ENCODE peak calls at places on chromosomes 5 and 9, in eight cellular contexts. F is T-helper 2 cell, L is midbrain, E is mucosa of descending colon, V is HFFc6, D is fibroblast of mammary gland, K is lower lobe of right lung, S is NCI-H1436. Z is an unnamed sample.

GRCh38 chr5:998975-999501 is 9.6 kb upstream of the NKD2 start:
- DNase-seq in L (no peak), E (no peak), S (no peak), V (no peak), F (no peak), K (peak; percentile 39), D (no peak), Z (no peak)

GRCh38 chr5:133480366-133480765 is 132.0 kb downstream of the FSTL4 start:
- DNase-seq in D (no peak), E (no peak), L (no peak), F (no peak), S (no peak), K (no peak), V (no peak), Z (no peak)

GRCh38 chr5:170310187-170310586 is 12.6 kb upstream of the LCP2 start:
- DNase-seq in V (no peak), E (no peak), F (no peak), D (no peak), K (no peak), S (no peak), L (no peak), Z (no peak)

GRCh38 chr9:73149371-73150067 is 2.1 kb upstream of the ANXA1 start:
- DNase-seq in K (no peak), V (peak; percentile 85), S (peak; percentile 38), F (no peak), D (peak; percentile 89), L (no peak), E (no peak), Z (no peak)

GRCh38 chr9:93965830-93966577 is 10.8 kb upstream of the BARX1 start:
- DNase-seq in K (no peak), V (no peak), F (no peak), D (no peak), L (no peak), E (no peak), S (no peak), Z (no peak)

GRCh38 chr9:88179080-88179521 is 40.8 kb upstream of the SPATA31C2 start:
- DNase-seq in L (no peak), D (no peak), F (no peak), K (peak; percentile 52), S (no peak), E (peak; percentile 77), V (no peak), Z (peak; percentile 3)

GRCh38 chr9:138033950-138034349 is 156.4 kb downstream of the CACNA1B start:
- DNase-seq in V (no peak), E (no peak), S (no peak), D (no peak), L (no peak), K (no peak), F (no peak), Z (no peak)

GRCh38 chr5:142529626-142530278 is 156.1 kb downstream of the FGF1 start:
- DNase-seq in E (no peak), K (no peak), S (no peak), F (no peak), L (no peak), V (peak; percentile 71), D (peak; percentile 76), Z (no peak)

GRCh38 chr9:120505186-120505585 is 74.8 kb downstream of the CDK5RAP2 start:
- DNase-seq in E (no peak), L (no peak), K (no peak), D (peak; percentile 62), F (no peak), V (no peak), S (no peak), Z (no peak)

GRCh38 chr5:149448831-149449714 is 70.0 kb upstream of the IL17B start:
- DNase-seq in S (peak; percentile 23), V (no peak), D (peak; percentile 66), F (no peak), K (no peak), L (no peak), E (no peak), Z (no peak)

GRCh38 chr5:169861934-169862333 is 118.4 kb downstream of the INSYN2B start:
- DNase-seq in S (no peak), L (no peak), V (peak; percentile 87), F (no peak), K (no peak), E (no peak), D (peak; percentile 79), Z (no peak)

GRCh38 chr5:146523698-146524097 is 7.7 kb upstream of the GPR151 start:
- DNase-seq in D (no peak), K (no peak), E (no peak), L (no peak), V (no peak), F (no peak), S (no peak), Z (no peak)

GRCh38 chr5:72194846-72195245 is 87.6 kb downstream of the MAP1B start:
- DNase-seq in D (no peak), E (no peak), L (no peak), F (no peak), K (no peak), V (no peak), S (no peak), Z (no peak)

GRCh38 chr5:52870448-52870847 is 82.7 kb downstream of the ITGA1 start:
- DNase-seq in E (no peak), S (no peak), K (no peak), V (no peak), F (no peak), D (peak; percentile 54), L (no peak), Z (no peak)